ENCODE peak calls at places on chromosomes 16 and 17, in ten cellular contexts. One of them, this sample, is unnamed.

GRCh38 chr17:48194097-48194550 is 86.6 kb downstream of the SNX11 start:
- DNase-seq in stimulated activated effector memory CD8-positive, alpha-beta T cell treated with anti-CD3 and anti-CD28 coated beads, Interleukin-12 subunit alpha, Interleukin-12 subunit beta, amount 100 ng/mL, for 72 hours: no peak
- DNase-seq in epithelial cell of esophagus: no peak
- DNase-seq in left ventricle myocardium inferior: no peak
- DNase-seq in nephron progenitor cell: no peak
- DNase-seq in non-pigmented ciliary epithelial cell: peak; percentile 60
- DNase-seq in NCI-H69: peak; percentile 84
- DNase-seq in NCI-H1694 treated with DMSO at 0.1 percent for 48 hours: no peak
- DNase-seq in skeletal muscle cell: peak; percentile 52
- DNase-seq in stimulated activated CD8-positive, alpha-beta memory T cell treated with anti-CD3 and anti-CD28 coated beads, Interleukin-7, amount 100 ng/mL, for 1 hour: no peak
- DNase-seq in this sample: no peak

GRCh38 chr17:41717408-41718286 is 5.5 kb downstream of the GAST start:
- DNase-seq in non-pigmented ciliary epithelial cell: no peak
- DNase-seq in stimulated activated effector memory CD8-positive, alpha-beta T cell treated with anti-CD3 and anti-CD28 coated beads, Interleukin-12 subunit alpha, Interleukin-12 subunit beta, amount 100 ng/mL, for 72 hours: no peak
- DNase-seq in stimulated activated CD8-positive, alpha-beta memory T cell treated with anti-CD3 and anti-CD28 coated beads, Interleukin-7, amount 100 ng/mL, for 1 hour: no peak
- DNase-seq in left ventricle myocardium inferior: no peak
- DNase-seq in NCI-H69: no peak
- DNase-seq in skeletal muscle cell: no peak
- DNase-seq in epithelial cell of esophagus: peak; percentile 94
- DNase-seq in nephron progenitor cell: no peak
- DNase-seq in NCI-H1694 treated with DMSO at 0.1 percent for 48 hours: no peak
- DNase-seq in this sample: peak; percentile 37

GRCh38 chr17:14494161-14494560 is 193.3 kb downstream of the HS3ST3B1 start:
- DNase-seq in stimulated activated effector memory CD8-positive, alpha-beta T cell treated with anti-CD3 and anti-CD28 coated beads, Interleukin-12 subunit alpha, Interleukin-12 subunit beta, amount 100 ng/mL, for 72 hours: no peak
- DNase-seq in NCI-H1694 treated with DMSO at 0.1 percent for 48 hours: no peak
- DNase-seq in nephron progenitor cell: no peak
- DNase-seq in NCI-H69: no peak
- DNase-seq in non-pigmented ciliary epithelial cell: no peak
- DNase-seq in left ventricle myocardium inferior: no peak
- DNase-seq in skeletal muscle cell: no peak
- DNase-seq in stimulated activated CD8-positive, alpha-beta memory T cell treated with anti-CD3 and anti-CD28 coated beads, Interleukin-7, amount 100 ng/mL, for 1 hour: no peak
- DNase-seq in epithelial cell of esophagus: no peak
- DNase-seq in this sample: no peak

GRCh38 chr17:82152556-82153294 is 54.7 kb upstream of the FASN start:
- DNase-seq in left ventricle myocardium inferior: no peak
- DNase-seq in skeletal muscle cell: no peak
- DNase-seq in epithelial cell of esophagus: peak; percentile 59
- DNase-seq in NCI-H69: no peak
- DNase-seq in nephron progenitor cell: no peak
- DNase-seq in stimulated activated effector memory CD8-positive, alpha-beta T cell treated with anti-CD3 and anti-CD28 coated beads, Interleukin-12 subunit alpha, Interleukin-12 subunit beta, amount 100 ng/mL, for 72 hours: no peak
- DNase-seq in NCI-H1694 treated with DMSO at 0.1 percent for 48 hours: no peak
- DNase-seq in non-pigmented ciliary epithelial cell: no peak
- DNase-seq in stimulated activated CD8-positive, alpha-beta memory T cell treated with anti-CD3 and anti-CD28 coated beads, Interleukin-7, amount 100 ng/mL, for 1 hour: no peak
- DNase-seq in this sample: no peak

GRCh38 chr17:63937319-63937718 is 5.2 kb upstream of the CD79B start:
- DNase-seq in NCI-H1694 treated with DMSO at 0.1 percent for 48 hours: no peak
- DNase-seq in left ventricle myocardium inferior: no peak
- DNase-seq in nephron progenitor cell: no peak
- DNase-seq in stimulated activated effector memory CD8-positive, alpha-beta T cell treated with anti-CD3 and anti-CD28 coated beads, Interleukin-12 subunit alpha, Interleukin-12 subunit beta, amount 100 ng/mL, for 72 hours: no peak
- DNase-seq in non-pigmented ciliary epithelial cell: no peak
- DNase-seq in stimulated activated CD8-positive, alpha-beta memory T cell treated with anti-CD3 and anti-CD28 coated beads, Interleukin-7, amount 100 ng/mL, for 1 hour: no peak
- DNase-seq in epithelial cell of esophagus: no peak
- DNase-seq in NCI-H69: no peak
- DNase-seq in skeletal muscle cell: no peak
- DNase-seq in this sample: no peak

GRCh38 chr16:55779391-55780094 is 53.4 kb downstream of the CES1 start:
- DNase-seq in skeletal muscle cell: no peak
- DNase-seq in left ventricle myocardium inferior: no peak
- DNase-seq in NCI-H69: no peak
- DNase-seq in stimulated activated CD8-positive, alpha-beta memory T cell treated with anti-CD3 and anti-CD28 coated beads, Interleukin-7, amount 100 ng/mL, for 1 hour: no peak
- DNase-seq in nephron progenitor cell: no peak
- DNase-seq in stimulated activated effector memory CD8-positive, alpha-beta T cell treated with anti-CD3 and anti-CD28 coated beads, Interleukin-12 subunit alpha, Interleukin-12 subunit beta, amount 100 ng/mL, for 72 hours: no peak
- DNase-seq in NCI-H1694 treated with DMSO at 0.1 percent for 48 hours: no peak
- DNase-seq in epithelial cell of esophagus: no peak
- DNase-seq in non-pigmented ciliary epithelial cell: no peak
- DNase-seq in this sample: no peak

GRCh38 chr16:57092786-57093301 is 461 bp downstream of the CPNE2 start:
- DNase-seq in left ventricle myocardium inferior: peak; percentile 47
- DNase-seq in stimulated activated effector memory CD8-positive, alpha-beta T cell treated with anti-CD3 and anti-CD28 coated beads, Interleukin-12 subunit alpha, Interleukin-12 subunit beta, amount 100 ng/mL, for 72 hours: peak; percentile 48
- DNase-seq in stimulated activated CD8-positive, alpha-beta memory T cell treated with anti-CD3 and anti-CD28 coated beads, Interleukin-7, amount 100 ng/mL, for 1 hour: no peak
- DNase-seq in NCI-H1694 treated with DMSO at 0.1 percent for 48 hours: peak; percentile 44
- DNase-seq in non-pigmented ciliary epithelial cell: no peak
- DNase-seq in epithelial cell of esophagus: peak; percentile 27
- DNase-seq in skeletal muscle cell: no peak
- DNase-seq in nephron progenitor cell: peak; percentile 60
- DNase-seq in NCI-H69: peak; percentile 70
- DNase-seq in this sample: no peak

GRCh38 chr17:62150471-62150870 is 85.4 kb upstream of the MED13 start:
- DNase-seq in epithelial cell of esophagus: peak; percentile 77
- DNase-seq in stimulated activated CD8-positive, alpha-beta memory T cell treated with anti-CD3 and anti-CD28 coated beads, Interleukin-7, amount 100 ng/mL, for 1 hour: no peak
- DNase-seq in left ventricle myocardium inferior: no peak
- DNase-seq in non-pigmented ciliary epithelial cell: no peak
- DNase-seq in NCI-H1694 treated with DMSO at 0.1 percent for 48 hours: no peak
- DNase-seq in NCI-H69: no peak
- DNase-seq in nephron progenitor cell: no peak
- DNase-seq in stimulated activated effector memory CD8-positive, alpha-beta T cell treated with anti-CD3 and anti-CD28 coated beads, Interleukin-12 subunit alpha, Interleukin-12 subunit beta, amount 100 ng/mL, for 72 hours: no peak
- DNase-seq in skeletal muscle cell: no peak
- DNase-seq in this sample: no peak

GRCh38 chr16:30187971-30188561 is 4.7 kb downstream of the CORO1A start:
- DNase-seq in epithelial cell of esophagus: no peak
- DNase-seq in nephron progenitor cell: no peak
- DNase-seq in stimulated activated effector memory CD8-positive, alpha-beta T cell treated with anti-CD3 and anti-CD28 coated beads, Interleukin-12 subunit alpha, Interleukin-12 subunit beta, amount 100 ng/mL, for 72 hours: no peak
- DNase-seq in left ventricle myocardium inferior: no peak
- DNase-seq in NCI-H1694 treated with DMSO at 0.1 percent for 48 hours: no peak
- DNase-seq in non-pigmented ciliary epithelial cell: no peak
- DNase-seq in skeletal muscle cell: no peak
- DNase-seq in NCI-H69: no peak
- DNase-seq in stimulated activated CD8-positive, alpha-beta memory T cell treated with anti-CD3 and anti-CD28 coated beads, Interleukin-7, amount 100 ng/mL, for 1 hour: no peak
- DNase-seq in this sample: no peak

GRCh38 chr16:10877472-10877946 is 507 bp downstream of the CIITA start:
- DNase-seq in nephron progenitor cell: no peak
- DNase-seq in NCI-H69: peak; percentile 78
- DNase-seq in NCI-H1694 treated with DMSO at 0.1 percent for 48 hours: peak; percentile 22
- DNase-seq in non-pigmented ciliary epithelial cell: no peak
- DNase-seq in stimulated activated CD8-positive, alpha-beta memory T cell treated with anti-CD3 and anti-CD28 coated beads, Interleukin-7, amount 100 ng/mL, for 1 hour: no peak
- DNase-seq in skeletal muscle cell: no peak
- DNase-seq in epithelial cell of esophagus: no peak
- DNase-seq in stimulated activated effector memory CD8-positive, alpha-beta T cell treated with anti-CD3 and anti-CD28 coated beads, Interleukin-12 subunit alpha, Interleukin-12 subunit beta, amount 100 ng/mL, for 72 hours: no peak
- DNase-seq in left ventricle myocardium inferior: no peak
- DNase-seq in this sample: no peak

GRCh38 chr16:86986136-86986535 is 331.1 kb downstream of the C16orf95 start:
- DNase-seq in epithelial cell of esophagus: no peak
- DNase-seq in non-pigmented ciliary epithelial cell: no peak
- DNase-seq in NCI-H69: no peak
- DNase-seq in NCI-H1694 treated with DMSO at 0.1 percent for 48 hours: no peak
- DNase-seq in stimulated activated effector memory CD8-positive, alpha-beta T cell treated with anti-CD3 and anti-CD28 coated beads, Interleukin-12 subunit alpha, Interleukin-12 subunit beta, amount 100 ng/mL, for 72 hours: no peak
- DNase-seq in skeletal muscle cell: no peak
- DNase-seq in stimulated activated CD8-positive, alpha-beta memory T cell treated with anti-CD3 and anti-CD28 coated beads, Interleukin-7, amount 100 ng/mL, for 1 hour: no peak
- DNase-seq in left ventricle myocardium inferior: no peak
- DNase-seq in nephron progenitor cell: peak; percentile 42
- DNase-seq in this sample: no peak

GRCh38 chr16:9607512-9608230 is 516.2 kb downstream of the HAPSTR1 start:
- DNase-seq in nephron progenitor cell: no peak
- DNase-seq in left ventricle myocardium inferior: no peak
- DNase-seq in skeletal muscle cell: no peak
- DNase-seq in NCI-H1694 treated with DMSO at 0.1 percent for 48 hours: no peak
- DNase-seq in stimulated activated CD8-positive, alpha-beta memory T cell treated with anti-CD3 and anti-CD28 coated beads, Interleukin-7, amount 100 ng/mL, for 1 hour: no peak
- DNase-seq in non-pigmented ciliary epithelial cell: no peak
- DNase-seq in NCI-H69: no peak
- DNase-seq in epithelial cell of esophagus: peak; percentile 10
- DNase-seq in stimulated activated effector memory CD8-positive, alpha-beta T cell treated with anti-CD3 and anti-CD28 coated beads, Interleukin-12 subunit alpha, Interleukin-12 subunit beta, amount 100 ng/mL, for 72 hours: no peak
- DNase-seq in this sample: no peak

GRCh38 chr16:833411-833810 is 32.9 kb upstream of the GNG13 start:
- DNase-seq in epithelial cell of esophagus: no peak
- DNase-seq in skeletal muscle cell: no peak
- DNase-seq in non-pigmented ciliary epithelial cell: no peak
- DNase-seq in stimulated activated CD8-positive, alpha-beta memory T cell treated with anti-CD3 and anti-CD28 coated beads, Interleukin-7, amount 100 ng/mL, for 1 hour: no peak
- DNase-seq in nephron progenitor cell: no peak
- DNase-seq in NCI-H1694 treated with DMSO at 0.1 percent for 48 hours: no peak
- DNase-seq in NCI-H69: no peak
- DNase-seq in left ventricle myocardium inferior: no peak
- DNase-seq in stimulated activated effector memory CD8-positive, alpha-beta T cell treated with anti-CD3 and anti-CD28 coated beads, Interleukin-12 subunit alpha, Interleukin-12 subunit beta, amount 100 ng/mL, for 72 hours: no peak
- DNase-seq in this sample: no peak

GRCh38 chr16:8044796-8045195 is 545.5 kb downstream of the TMEM114 start:
- DNase-seq in stimulated activated effector memory CD8-positive, alpha-beta T cell treated with anti-CD3 and anti-CD28 coated beads, Interleukin-12 subunit alpha, Interleukin-12 subunit beta, amount 100 ng/mL, for 72 hours: no peak
- DNase-seq in non-pigmented ciliary epithelial cell: no peak
- DNase-seq in NCI-H69: no peak
- DNase-seq in stimulated activated CD8-positive, alpha-beta memory T cell treated with anti-CD3 and anti-CD28 coated beads, Interleukin-7, amount 100 ng/mL, for 1 hour: no peak
- DNase-seq in nephron progenitor cell: no peak
- DNase-seq in skeletal muscle cell: no peak
- DNase-seq in left ventricle myocardium inferior: no peak
- DNase-seq in NCI-H1694 treated with DMSO at 0.1 percent for 48 hours: no peak
- DNase-seq in epithelial cell of esophagus: no peak
- DNase-seq in this sample: no peak

GRCh38 chr17:4518901-4519300 is 20.2 kb downstream of the SPNS2 start:
- DNase-seq in nephron progenitor cell: no peak
- DNase-seq in epithelial cell of esophagus: no peak
- DNase-seq in non-pigmented ciliary epithelial cell: no peak
- DNase-seq in NCI-H1694 treated with DMSO at 0.1 percent for 48 hours: no peak
- DNase-seq in NCI-H69: no peak
- DNase-seq in left ventricle myocardium inferior: no peak
- DNase-seq in stimulated activated effector memory CD8-positive, alpha-beta T cell treated with anti-CD3 and anti-CD28 coated beads, Interleukin-12 subunit alpha, Interleukin-12 subunit beta, amount 100 ng/mL, for 72 hours: no peak
- DNase-seq in skeletal muscle cell: no peak
- DNase-seq in stimulated activated CD8-positive, alpha-beta memory T cell treated with anti-CD3 and anti-CD28 coated beads, Interleukin-7, amount 100 ng/mL, for 1 hour: no peak
- DNase-seq in this sample: no peak

GRCh38 chr17:79939755-79940154 is 95.9 kb downstream of the TBC1D16 start:
- DNase-seq in left ventricle myocardium inferior: no peak
- DNase-seq in stimulated activated effector memory CD8-positive, alpha-beta T cell treated with anti-CD3 and anti-CD28 coated beads, Interleukin-12 subunit alpha, Interleukin-12 subunit beta, amount 100 ng/mL, for 72 hours: no peak
- DNase-seq in non-pigmented ciliary epithelial cell: no peak
- DNase-seq in skeletal muscle cell: no peak
- DNase-seq in nephron progenitor cell: no peak
- DNase-seq in NCI-H1694 treated with DMSO at 0.1 percent for 48 hours: no peak
- DNase-seq in stimulated activated CD8-positive, alpha-beta memory T cell treated with anti-CD3 and anti-CD28 coated beads, Interleukin-7, amount 100 ng/mL, for 1 hour: no peak
- DNase-seq in NCI-H69: no peak
- DNase-seq in epithelial cell of esophagus: no peak
- DNase-seq in this sample: no peak

GRCh38 chr16:50354629-50355456 is 13.9 kb downstream of the BRD7 start:
- DNase-seq in non-pigmented ciliary epithelial cell: no peak
- DNase-seq in nephron progenitor cell: no peak
- DNase-seq in NCI-H69: peak; percentile 17
- DNase-seq in epithelial cell of esophagus: no peak
- DNase-seq in stimulated activated CD8-positive, alpha-beta memory T cell treated with anti-CD3 and anti-CD28 coated beads, Interleukin-7, amount 100 ng/mL, for 1 hour: no peak
- DNase-seq in skeletal muscle cell: no peak
- DNase-seq in NCI-H1694 treated with DMSO at 0.1 percent for 48 hours: peak; percentile 15
- DNase-seq in left ventricle myocardium inferior: no peak
- DNase-seq in stimulated activated effector memory CD8-positive, alpha-beta T cell treated with anti-CD3 and anti-CD28 coated beads, Interleukin-12 subunit alpha, Interleukin-12 subunit beta, amount 100 ng/mL, for 72 hours: no peak
- DNase-seq in this sample: peak; percentile 22

GRCh38 chr17:38704645-38705522 is at the start of gene MLLT6:
- DNase-seq in epithelial cell of esophagus: peak; percentile 81
- DNase-seq in stimulated activated CD8-positive, alpha-beta memory T cell treated with anti-CD3 and anti-CD28 coated beads, Interleukin-7, amount 100 ng/mL, for 1 hour: peak; percentile 60
- DNase-seq in stimulated activated effector memory CD8-positive, alpha-beta T cell treated with anti-CD3 and anti-CD28 coated beads, Interleukin-12 subunit alpha, Interleukin-12 subunit beta, amount 100 ng/mL, for 72 hours: peak; percentile 52
- DNase-seq in non-pigmented ciliary epithelial cell: no peak
- DNase-seq in nephron progenitor cell: peak; percentile 77
- DNase-seq in NCI-H1694 treated with DMSO at 0.1 percent for 48 hours: peak; percentile 75
- DNase-seq in NCI-H69: peak; percentile 94
- DNase-seq in left ventricle myocardium inferior: peak; percentile 82
- DNase-seq in skeletal muscle cell: no peak
- DNase-seq in this sample: peak; percentile 67

GRCh38 chr17:38732376-38733314 is 2.5 kb downstream of the CISD3 start:
- DNase-seq in stimulated activated CD8-positive, alpha-beta memory T cell treated with anti-CD3 and anti-CD28 coated beads, Interleukin-7, amount 100 ng/mL, for 1 hour: no peak
- DNase-seq in stimulated activated effector memory CD8-positive, alpha-beta T cell treated with anti-CD3 and anti-CD28 coated beads, Interleukin-12 subunit alpha, Interleukin-12 subunit beta, amount 100 ng/mL, for 72 hours: no peak
- DNase-seq in non-pigmented ciliary epithelial cell: no peak
- DNase-seq in NCI-H69: no peak
- DNase-seq in skeletal muscle cell: no peak
- DNase-seq in epithelial cell of esophagus: no peak
- DNase-seq in left ventricle myocardium inferior: no peak
- DNase-seq in nephron progenitor cell: no peak
- DNase-seq in NCI-H1694 treated with DMSO at 0.1 percent for 48 hours: no peak
- DNase-seq in this sample: no peak

GRCh38 chr16:49575352-49576172 is 202.0 kb downstream of the C16orf78 start:
- DNase-seq in nephron progenitor cell: no peak
- DNase-seq in skeletal muscle cell: no peak
- DNase-seq in NCI-H69: no peak
- DNase-seq in left ventricle myocardium inferior: peak; percentile 48
- DNase-seq in stimulated activated effector memory CD8-positive, alpha-beta T cell treated with anti-CD3 and anti-CD28 coated beads, Interleukin-12 subunit alpha, Interleukin-12 subunit beta, amount 100 ng/mL, for 72 hours: no peak
- DNase-seq in non-pigmented ciliary epithelial cell: no peak
- DNase-seq in stimulated activated CD8-positive, alpha-beta memory T cell treated with anti-CD3 and anti-CD28 coated beads, Interleukin-7, amount 100 ng/mL, for 1 hour: no peak
- DNase-seq in NCI-H1694 treated with DMSO at 0.1 percent for 48 hours: no peak
- DNase-seq in epithelial cell of esophagus: no peak
- DNase-seq in this sample: no peak

GRCh38 chr16:1979271-1980025 is 1.8 kb downstream of the NOXO1 start:
- DNase-seq in non-pigmented ciliary epithelial cell: no peak
- DNase-seq in NCI-H1694 treated with DMSO at 0.1 percent for 48 hours: no peak
- DNase-seq in stimulated activated CD8-positive, alpha-beta memory T cell treated with anti-CD3 and anti-CD28 coated beads, Interleukin-7, amount 100 ng/mL, for 1 hour: no peak
- DNase-seq in nephron progenitor cell: peak; percentile 47
- DNase-seq in stimulated activated effector memory CD8-positive, alpha-beta T cell treated with anti-CD3 and anti-CD28 coated beads, Interleukin-12 subunit alpha, Interleukin-12 subunit beta, amount 100 ng/mL, for 72 hours: no peak
- DNase-seq in skeletal muscle cell: no peak
- DNase-seq in NCI-H69: peak; percentile 97
- DNase-seq in left ventricle myocardium inferior: no peak
- DNase-seq in epithelial cell of esophagus: peak; percentile 97
- DNase-seq in this sample: no peak

GRCh38 chr17:28712037-28712704 is 483 bp upstream of the PROCA1 start:
- DNase-seq in stimulated activated effector memory CD8-positive, alpha-beta T cell treated with anti-CD3 and anti-CD28 coated beads, Interleukin-12 subunit alpha, Interleukin-12 subunit beta, amount 100 ng/mL, for 72 hours: peak; percentile 47
- DNase-seq in stimulated activated CD8-positive, alpha-beta memory T cell treated with anti-CD3 and anti-CD28 coated beads, Interleukin-7, amount 100 ng/mL, for 1 hour: no peak
- DNase-seq in NCI-H1694 treated with DMSO at 0.1 percent for 48 hours: no peak
- DNase-seq in skeletal muscle cell: no peak
- DNase-seq in non-pigmented ciliary epithelial cell: no peak
- DNase-seq in NCI-H69: no peak
- DNase-seq in epithelial cell of esophagus: no peak
- DNase-seq in left ventricle myocardium inferior: peak; percentile 63
- DNase-seq in nephron progenitor cell: peak; percentile 57
- DNase-seq in this sample: peak; percentile 83

GRCh38 chr16:21222495-21223337 is 10.8 kb upstream of the ANKS4B start:
- DNase-seq in skeletal muscle cell: no peak
- DNase-seq in nephron progenitor cell: no peak
- DNase-seq in NCI-H69: no peak
- DNase-seq in stimulated activated effector memory CD8-positive, alpha-beta T cell treated with anti-CD3 and anti-CD28 coated beads, Interleukin-12 subunit alpha, Interleukin-12 subunit beta, amount 100 ng/mL, for 72 hours: no peak
- DNase-seq in non-pigmented ciliary epithelial cell: no peak
- DNase-seq in left ventricle myocardium inferior: no peak
- DNase-seq in NCI-H1694 treated with DMSO at 0.1 percent for 48 hours: no peak
- DNase-seq in stimulated activated CD8-positive, alpha-beta memory T cell treated with anti-CD3 and anti-CD28 coated beads, Interleukin-7, amount 100 ng/mL, for 1 hour: no peak
- DNase-seq in epithelial cell of esophagus: no peak
- DNase-seq in this sample: no peak

This sample was measured in AML-193.